ENCODE peak calls at places on chromosomes 6 and 20, in five cellular contexts. Y, P, V, G and A are unnamed samples.

GRCh38 chr20:38278150-38278549 is 17.6 kb upstream of the KIAA1755 start:
- DNase-seq in Y (no peak), P (no peak), V (no peak), G (no peak), A (no peak)

GRCh38 chr20:61958773-61959172 is 106.9 kb downstream of the TAF4 start:
- DNase-seq in Y (no peak), P (no peak), V (no peak), G (no peak), A (no peak)

GRCh38 chr6:128358111-128358780 is 162.2 kb downstream of the PTPRK start:
- DNase-seq in Y (peak), P (no peak), V (no peak), G (no peak), A (no peak)

GRCh38 chr6:163793584-163793983 is 379.1 kb downstream of the QKI start:
- DNase-seq in Y (peak), P (no peak), V (no peak), G (no peak), A (no peak)

GRCh38 chr6:114375803-114376202 is 33.0 kb upstream of the HS3ST5 start:
- DNase-seq in Y (no peak), P (no peak), V (no peak), G (no peak), A (no peak)

GRCh38 chr20:10619427-10619826 is 54.4 kb downstream of the JAG1 start:
- DNase-seq in Y (peak), P (no peak), V (no peak), G (no peak), A (no peak)

GRCh38 chr20:38961530-38962043 is 557 bp upstream of the DHX35 start:
- DNase-seq in Y (no peak), P (no peak), V (no peak), G (no peak), A (no peak)

GRCh38 chr20:6590891-6591679 is 176.4 kb upstream of the BMP2 start:
- DNase-seq in Y (peak), P (no peak), V (no peak), G (no peak), A (no peak)

GRCh38 chr6:21305827-21306469 is 287.6 kb upstream of the SOX4 start:
- DNase-seq in Y (peak), P (no peak), V (no peak), G (peak), A (no peak)

GRCh38 chr6:156434049-156434794 is 343.0 kb upstream of the ARID1B start:
- DNase-seq in Y (no peak), P (no peak), V (no peak), G (no peak), A (no peak)

GRCh38 chr6:88785478-88785877 is 177.9 kb downstream of the RNGTT start:
- DNase-seq in Y (peak), P (no peak), V (no peak), G (no peak), A (no peak)

GRCh38 chr6:18990313-18990978 is 603.3 kb downstream of the RNF144B start:
- DNase-seq in Y (peak), P (peak), V (peak), G (peak), A (peak)

GRCh38 chr20:11159728-11160127 is 485.9 kb upstream of the JAG1 start:
- DNase-seq in Y (peak), P (peak), V (no peak), G (no peak), A (no peak)

GRCh38 chr6:143177706-143178105 is 117.0 kb downstream of the AIG1 start:
- DNase-seq in Y (no peak), P (no peak), V (no peak), G (no peak), A (no peak)

GRCh38 chr6:167892835-167893234 is 66.1 kb downstream of the AFDN start:
- DNase-seq in Y (no peak), P (no peak), V (no peak), G (no peak), A (no peak)

GRCh38 chr6:14747881-14748520 is 497.9 kb upstream of the JARID2 start:
- DNase-seq in Y (no peak), P (no peak), V (no peak), G (no peak), A (no peak)

GRCh38 chr6:45951771-45952529 is 63.7 kb downstream of the CLIC5 start:
- DNase-seq in Y (no peak), P (no peak), V (no peak), G (peak), A (no peak)

GRCh38 chr20:35821807-35822242 is 50.0 kb downstream of the PHF20 start:
- DNase-seq in Y (peak), P (no peak), V (peak), G (no peak), A (no peak)

GRCh38 chr6:27452496-27452897 is 20.4 kb downstream of the ZNF184 start:
- DNase-seq in Y (peak), P (no peak), V (no peak), G (no peak), A (no peak)

DNA sequence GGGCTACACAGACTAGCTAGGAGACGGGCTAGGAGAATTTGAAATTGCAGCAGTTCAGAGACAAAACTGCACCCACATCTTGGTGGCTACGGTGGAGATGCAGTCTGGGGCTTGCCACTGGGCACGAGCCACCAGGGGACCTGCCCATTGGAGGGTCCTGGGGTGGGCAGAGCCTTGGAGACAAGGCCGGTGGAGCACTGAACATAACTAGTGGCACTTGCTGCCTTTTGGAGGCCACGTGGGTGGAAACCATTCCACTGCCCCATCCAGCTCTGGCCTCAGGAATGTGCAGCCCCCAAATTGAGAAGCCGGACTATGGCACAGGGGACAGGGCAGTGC is 113.4 kb downstream of the NFATC2 start:
- DNase-seq in Y (no peak), P (no peak), V (no peak), G (no peak), A (no peak)
- H3K4me3 ChIP-seq in Y (no peak), P (no peak), V (no peak), G (no peak), A (no peak)

DNA sequence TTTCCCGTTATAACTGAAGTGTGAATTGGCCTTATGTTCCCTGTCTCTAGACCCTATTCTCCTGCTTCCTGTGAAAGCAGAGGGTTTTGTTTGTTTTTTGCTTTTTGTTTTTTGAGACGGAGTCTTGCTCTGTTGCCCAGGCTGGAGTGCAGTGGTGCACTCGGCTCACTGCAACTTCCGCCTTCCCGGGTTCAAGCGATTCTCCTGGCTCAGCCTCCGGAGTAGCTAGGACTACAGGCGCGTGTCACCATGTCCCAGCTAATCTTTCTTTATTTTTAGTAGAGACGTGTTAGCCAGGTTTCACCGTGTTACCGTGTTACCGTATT is 674 bp upstream of the GNMT start:
- DNase-seq in Y (no peak), P (no peak), V (no peak), G (no peak), A (no peak)
- H3K4me3 ChIP-seq in Y (peak), P (peak), V (no peak), G (peak), A (peak)

GRCh38 chr6:35727935-35728662 is 8.7 kb upstream of the ARMC12 start:
- DNase-seq in Y (peak), P (peak), V (peak), G (peak), A (peak)
- H3K4me3 ChIP-seq in Y (peak), P (peak), V (peak), G (peak), A (peak)

DNA sequence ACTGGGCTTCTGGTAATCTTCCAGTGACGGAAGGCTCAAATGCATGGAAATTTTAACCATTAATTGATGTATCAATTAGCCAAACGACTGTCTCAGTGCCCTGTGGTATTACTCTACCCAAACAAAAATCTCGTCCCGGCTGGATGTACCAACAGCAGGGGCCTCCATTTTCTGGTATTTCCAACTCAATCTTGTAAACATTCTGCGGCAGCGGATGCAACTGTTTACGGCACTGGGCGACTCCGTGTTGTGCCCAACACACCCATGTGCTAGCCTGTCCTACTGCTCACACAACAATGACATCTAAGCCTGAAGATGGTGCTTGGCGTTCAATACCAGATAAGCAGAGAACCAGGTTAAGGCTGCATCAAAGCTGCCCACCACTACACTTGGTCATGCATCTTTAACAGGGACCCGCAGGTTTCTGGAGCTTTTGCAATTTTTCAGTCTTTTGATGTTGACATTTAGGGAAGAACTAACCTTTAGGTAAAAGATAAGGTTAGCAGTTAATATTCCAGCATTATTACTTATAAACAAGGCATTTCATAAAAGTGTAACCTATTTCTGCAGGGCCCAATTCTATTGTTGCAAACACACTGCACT is 1.2 kb downstream of the FAXC start:
- DNase-seq in Y (no peak), P (no peak), V (no peak), G (no peak), A (no peak)
- H3K4me3 ChIP-seq in Y (no peak), P (no peak), V (no peak), G (no peak), A (no peak)